ENCODE peak calls at places on chromosome X, in five cellular contexts. One of them, this sample, is unnamed. For H3K79me2, the result is how much of the 10 kb centered on the place peaks cover.

GRCh38 chrX:127138218-127138617 is 318.7 kb downstream of the PRR32 start:
- DNase-seq in fibroblast of lung: no peak
- DNase-seq in H1: no peak
- DNase-seq in keratinocyte: no peak
- DNase-seq in hepatocyte: no peak
- DNase-seq in this sample: no peak

GRCh38 chrX:7904557-7904956 is 22.7 kb downstream of the PNPLA4 start:
- DNase-seq in fibroblast of lung: peak
- DNase-seq in H1: no peak
- DNase-seq in keratinocyte: no peak
- DNase-seq in hepatocyte: no peak
- DNase-seq in this sample: no peak

GRCh38 chrX:121876316-121876715 is 828.9 kb downstream of the GLUD2 start:
- DNase-seq in fibroblast of lung: no peak
- DNase-seq in H1: no peak
- DNase-seq in keratinocyte: no peak
- DNase-seq in hepatocyte: no peak
- DNase-seq in this sample: no peak

GRCh38 chrX:119990995-119991787 is 47.6 kb upstream of the NKAP start:
- DNase-seq in fibroblast of lung: no peak
- DNase-seq in H1: peak
- DNase-seq in keratinocyte: no peak
- DNase-seq in hepatocyte: peak
- DNase-seq in this sample: no peak

GRCh38 chrX:102968216-102968615 is 31.1 kb downstream of the RAB40AL start:
- DNase-seq in fibroblast of lung: no peak
- DNase-seq in H1: no peak
- DNase-seq in keratinocyte: no peak
- DNase-seq in hepatocyte: no peak
- DNase-seq in this sample: no peak

GRCh38 chrX:97843200-97843811 is 959.6 kb downstream of the RPA4 start:
- DNase-seq in fibroblast of lung: no peak
- DNase-seq in H1: no peak
- DNase-seq in keratinocyte: no peak
- DNase-seq in hepatocyte: no peak
- DNase-seq in this sample: no peak

GRCh38 chrX:47209508-47210238 is 8.8 kb upstream of the CDK16 start:
- DNase-seq in fibroblast of lung: no peak
- DNase-seq in H1: no peak
- DNase-seq in keratinocyte: no peak
- DNase-seq in hepatocyte: no peak
- DNase-seq in this sample: no peak

GRCh38 chrX:119784747-119785446 is 6.5 kb downstream of the RPL39 start:
- DNase-seq in fibroblast of lung: peak
- DNase-seq in H1: peak
- DNase-seq in keratinocyte: no peak
- DNase-seq in hepatocyte: no peak
- DNase-seq in this sample: peak

GRCh38 chrX:120560405-120560841 is 339 bp downstream of the CUL4B start:
- DNase-seq in fibroblast of lung: peak
- DNase-seq in H1: no peak
- DNase-seq in keratinocyte: no peak
- DNase-seq in hepatocyte: peak
- DNase-seq in this sample: peak

GRCh38 chrX:33194876-33195433 is 16.4 kb downstream of the DMD start:
- DNase-seq in fibroblast of lung: peak
- DNase-seq in H1: no peak
- DNase-seq in keratinocyte: no peak
- DNase-seq in hepatocyte: no peak
- DNase-seq in this sample: no peak

GRCh38 chrX:44570524-44570923 is 27.9 kb upstream of the FUNDC1 start:
- DNase-seq in fibroblast of lung: peak
- DNase-seq in H1: no peak
- DNase-seq in keratinocyte: no peak
- DNase-seq in hepatocyte: no peak
- DNase-seq in this sample: no peak

GRCh38 chrX:147981038-147981752 is at the start of gene FMR1NB:
- DNase-seq in fibroblast of lung: no peak
- DNase-seq in H1: no peak
- DNase-seq in keratinocyte: no peak
- DNase-seq in hepatocyte: no peak
- DNase-seq in this sample: no peak

GRCh38 chrX:40109288-40110008 is 11.7 kb upstream of the BCOR start:
- DNase-seq in fibroblast of lung: peak
- DNase-seq in H1: no peak
- DNase-seq in keratinocyte: no peak
- DNase-seq in hepatocyte: peak
- DNase-seq in this sample: peak

GRCh38 chrX:40784516-40785151 is 49.3 kb upstream of the MED14 start:
- DNase-seq in fibroblast of lung: no peak
- DNase-seq in H1: no peak
- DNase-seq in keratinocyte: no peak
- DNase-seq in hepatocyte: peak
- DNase-seq in this sample: no peak

GRCh38 chrX:63751481-63751880 is 33.5 kb downstream of the ARHGEF9 start:
- DNase-seq in fibroblast of lung: no peak
- DNase-seq in H1: no peak
- DNase-seq in keratinocyte: peak
- DNase-seq in hepatocyte: no peak
- DNase-seq in this sample: no peak

GRCh38 chrX:372856-373640 is 13.7 kb downstream of the PPP2R3B start:
- DNase-seq in fibroblast of lung: no peak
- DNase-seq in H1: no peak
- DNase-seq in keratinocyte: no peak
- DNase-seq in hepatocyte: no peak
- DNase-seq in this sample: no peak
- TF ChIP-seq EZH2 in fibroblast of lung: peak
- TF ChIP-seq EZH2 in H1: no peak
- TF ChIP-seq EZH2 in keratinocyte: peak
- TF ChIP-seq EZH2 in hepatocyte: no peak
- TF ChIP-seq EZH2 in this sample: no peak

GRCh38 chrX:17738002-17738713 is 865 bp downstream of the SCML1 start:
- DNase-seq in fibroblast of lung: peak
- DNase-seq in H1: peak
- DNase-seq in keratinocyte: no peak
- DNase-seq in hepatocyte: peak
- DNase-seq in this sample: peak

GRCh38 chrX:17738737-17739535 is 1.6 kb downstream of the SCML1 start:
- DNase-seq in fibroblast of lung: peak
- DNase-seq in H1: no peak
- DNase-seq in keratinocyte: no peak
- DNase-seq in hepatocyte: no peak
- DNase-seq in this sample: no peak

GRCh38 chrX:17737707-17738001 is 361 bp downstream of the SCML1 start:
- DNase-seq in fibroblast of lung: no peak
- DNase-seq in H1: no peak
- DNase-seq in keratinocyte: no peak
- DNase-seq in hepatocyte: no peak
- DNase-seq in this sample: peak

GRCh38 chrX:17741123-17741511 is 3.8 kb downstream of the SCML1 start:
- DNase-seq in fibroblast of lung: no peak
- DNase-seq in H1: no peak
- DNase-seq in keratinocyte: no peak
- DNase-seq in hepatocyte: no peak
- DNase-seq in this sample: no peak

DNA sequence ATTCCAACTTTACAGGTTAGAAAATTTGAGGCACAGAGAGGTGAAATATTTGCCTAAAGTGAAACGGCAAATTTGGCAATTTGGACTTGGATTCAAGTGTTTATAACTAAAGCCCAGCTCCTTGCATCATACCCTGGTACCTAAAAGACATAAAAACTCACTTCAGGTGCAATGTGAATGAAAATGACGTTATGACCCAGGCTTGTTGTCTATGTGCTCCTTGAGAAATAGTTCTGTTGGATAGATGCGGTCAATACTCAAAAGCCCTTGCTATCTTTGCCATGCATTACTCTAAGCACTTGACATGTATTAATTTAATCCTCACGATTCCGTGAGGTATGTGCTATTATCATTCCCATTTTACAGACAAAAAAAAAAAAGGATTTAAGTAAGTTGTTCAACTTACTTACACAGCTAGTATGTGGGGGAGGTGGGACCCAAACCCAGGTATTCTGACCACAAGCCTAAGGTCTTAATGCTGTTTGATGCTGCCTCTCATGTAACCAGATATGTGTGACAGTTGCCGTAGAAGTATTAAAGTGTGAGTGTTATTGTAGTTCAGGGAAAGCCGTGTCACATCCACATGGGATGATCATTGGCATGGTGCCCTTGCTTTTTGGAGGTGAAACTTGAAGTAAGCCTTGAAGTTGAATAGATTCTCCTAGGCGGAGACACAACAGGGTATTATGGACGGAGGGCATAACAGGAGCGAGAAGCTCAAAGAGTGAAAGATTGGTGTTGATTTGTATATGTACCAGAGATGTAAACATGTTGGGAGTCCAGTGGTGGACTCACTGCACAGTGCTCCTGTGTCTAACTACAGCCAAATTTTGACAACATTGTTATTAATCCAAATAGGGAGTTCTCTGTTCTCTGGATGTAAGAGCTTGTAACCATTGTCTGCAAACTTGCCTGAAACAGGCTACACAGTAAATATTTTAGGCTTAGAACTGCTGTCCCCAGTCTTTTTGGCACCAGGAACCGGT is 3.1 kb downstream of the SCML1 start:
- DNase-seq in fibroblast of lung: no peak
- DNase-seq in H1: no peak
- DNase-seq in keratinocyte: no peak
- DNase-seq in hepatocyte: no peak
- DNase-seq in this sample: no peak
- H3K79me2 ChIP-seq in fibroblast of lung: under half
- H3K79me2 ChIP-seq in H1: under half
- H3K79me2 ChIP-seq in keratinocyte: under half
- H3K79me2 ChIP-seq in hepatocyte: half or more
- H3K79me2 ChIP-seq in this sample: under half

GRCh38 chrX:153814591-153815315 is 15.6 kb downstream of the PDZD4 start:
- DNase-seq in fibroblast of lung: no peak
- DNase-seq in H1: no peak
- DNase-seq in keratinocyte: no peak
- DNase-seq in hepatocyte: no peak
- DNase-seq in this sample: no peak
- H3K4me3 ChIP-seq in fibroblast of lung: no peak
- H3K4me3 ChIP-seq in H1: no peak
- H3K4me3 ChIP-seq in keratinocyte: no peak
- H3K4me3 ChIP-seq in hepatocyte: no peak
- H3K4me3 ChIP-seq in this sample: no peak

GRCh38 chrX:133412246-133412645 is 3.0 kb downstream of the GPC4 start:
- DNase-seq in fibroblast of lung: peak
- DNase-seq in H1: no peak
- DNase-seq in keratinocyte: no peak
- DNase-seq in hepatocyte: no peak
- DNase-seq in this sample: no peak

GRCh38 chrX:133412665-133413064 is 2.6 kb downstream of the GPC4 start:
- DNase-seq in fibroblast of lung: no peak
- DNase-seq in H1: no peak
- DNase-seq in keratinocyte: no peak
- DNase-seq in hepatocyte: no peak
- DNase-seq in this sample: no peak

GRCh38 chrX:133413218-133413925 is 1.9 kb downstream of the GPC4 start:
- DNase-seq in fibroblast of lung: no peak
- DNase-seq in H1: no peak
- DNase-seq in keratinocyte: no peak
- DNase-seq in hepatocyte: no peak
- DNase-seq in this sample: no peak

GRCh38 chrX:133415276-133416105 is at the start of gene GPC4:
- DNase-seq in fibroblast of lung: peak
- DNase-seq in H1: peak
- DNase-seq in keratinocyte: no peak
- DNase-seq in hepatocyte: peak
- DNase-seq in this sample: peak

GRCh38 chrX:133414399-133415275 is 652 bp downstream of the GPC4 start:
- DNase-seq in fibroblast of lung: peak
- DNase-seq in H1: no peak
- DNase-seq in keratinocyte: no peak
- DNase-seq in hepatocyte: peak
- DNase-seq in this sample: peak
- TF ChIP-seq EZH2 in fibroblast of lung: peak
- TF ChIP-seq EZH2 in H1: no peak
- TF ChIP-seq EZH2 in keratinocyte: peak
- TF ChIP-seq EZH2 in hepatocyte: no peak
- TF ChIP-seq EZH2 in this sample: no peak

GRCh38 chrX:150696836-150697235 is 3.6 kb downstream of the MTMR1 start:
- DNase-seq in fibroblast of lung: no peak
- DNase-seq in H1: no peak
- DNase-seq in keratinocyte: no peak
- DNase-seq in hepatocyte: no peak
- DNase-seq in this sample: no peak
- H3K79me2 ChIP-seq in fibroblast of lung: under half
- H3K79me2 ChIP-seq in H1: under half
- H3K79me2 ChIP-seq in keratinocyte: under half
- H3K79me2 ChIP-seq in hepatocyte: under half
- H3K79me2 ChIP-seq in this sample: half or more

GRCh38 chrX:16120431-16120830 is 2.9 kb upstream of the GRPR start:
- DNase-seq in fibroblast of lung: no peak
- DNase-seq in H1: no peak
- DNase-seq in keratinocyte: no peak
- DNase-seq in hepatocyte: no peak
- DNase-seq in this sample: no peak
- H3K4me3 ChIP-seq in fibroblast of lung: no peak
- H3K4me3 ChIP-seq in H1: no peak
- H3K4me3 ChIP-seq in keratinocyte: no peak
- H3K4me3 ChIP-seq in hepatocyte: no peak
- H3K4me3 ChIP-seq in this sample: peak

GRCh38 chrX:645024-645376 is 14.4 kb downstream of the SHOX start:
- DNase-seq in fibroblast of lung: no peak
- DNase-seq in H1: no peak
- DNase-seq in keratinocyte: no peak
- DNase-seq in hepatocyte: peak
- DNase-seq in this sample: no peak
- TF ChIP-seq EZH2 in fibroblast of lung: no peak
- TF ChIP-seq EZH2 in H1: no peak
- TF ChIP-seq EZH2 in keratinocyte: no peak
- TF ChIP-seq EZH2 in hepatocyte: no peak
- TF ChIP-seq EZH2 in this sample: no peak

GRCh38 chrX:123731987-123732678 is 719 bp downstream of the THOC2 start:
- DNase-seq in fibroblast of lung: peak
- DNase-seq in H1: peak
- DNase-seq in keratinocyte: no peak
- DNase-seq in hepatocyte: peak
- DNase-seq in this sample: no peak
- H3K79me2 ChIP-seq in fibroblast of lung: half or more
- H3K79me2 ChIP-seq in H1: under half
- H3K79me2 ChIP-seq in keratinocyte: half or more
- H3K79me2 ChIP-seq in hepatocyte: under half
- H3K79me2 ChIP-seq in this sample: half or more

GRCh38 chrX:19792412-19792811 is 95.0 kb downstream of the SH3KBP1 start:
- DNase-seq in fibroblast of lung: no peak
- DNase-seq in H1: no peak
- DNase-seq in keratinocyte: no peak
- DNase-seq in hepatocyte: no peak
- DNase-seq in this sample: no peak
- H3K4me3 ChIP-seq in fibroblast of lung: no peak
- H3K4me3 ChIP-seq in H1: no peak
- H3K4me3 ChIP-seq in keratinocyte: no peak
- H3K4me3 ChIP-seq in hepatocyte: no peak
- H3K4me3 ChIP-seq in this sample: no peak